ENCODE peak calls at places on chromosomes 16 and 17, in four cellular contexts. L, K, M and N are unnamed samples.
A peak's percentile ranks its signal among the peaks of the same experiment; 100 is the strongest.

GRCh38 chr17:64230551-64231408 is 32.3 kb downstream of the TEX2 start:
- DNase-seq in M (peak; percentile 97), L (no peak), K (no peak), N (no peak)

GRCh38 chr17:29930399-29931010 is 477 bp upstream of the SSH2 start:
- DNase-seq in M (no peak), L (peak; percentile 79), K (no peak), N (no peak)

GRCh38 chr17:79832211-79833109 is 6.8 kb downstream of the CBX4 start:
- DNase-seq in M (no peak), K (peak; percentile 80), L (peak; percentile 80), N (no peak)

GRCh38 chr17:1036171-1036844 is 39.4 kb downstream of the TIMM22 start:
- DNase-seq in K (no peak), M (no peak), L (no peak), N (no peak)

GRCh38 chr17:55745258-55745657 is 5.6 kb upstream of the PCTP start:
- DNase-seq in L (no peak), K (no peak), M (no peak), N (no peak)

GRCh38 chr17:79915850-79916430 is 76.7 kb upstream of the CBX4 start:
- DNase-seq in L (peak; percentile 63), M (peak; percentile 55), K (no peak), N (no peak)

GRCh38 chr17:27793168-27793905 is 7.0 kb downstream of the NOS2 start:
- DNase-seq in M (peak; percentile 19), K (no peak), L (peak; percentile 80), N (no peak)

GRCh38 chr17:35953720-35954119 is 10.2 kb upstream of the LYZL6 start:
- DNase-seq in K (no peak), L (peak; percentile 24), M (no peak), N (no peak)

GRCh38 chr17:44828919-44829557 is 1.0 kb downstream of the GJC1 start:
- DNase-seq in L (no peak), M (no peak), K (no peak), N (no peak)

GRCh38 chr16:90019543-90020259 is 445 bp upstream of the DBNDD1 start:
- DNase-seq in L (peak; percentile 85), K (no peak), M (peak; percentile 80), N (peak; percentile 42)

GRCh38 chr16:85029413-85029794 is 1.8 kb downstream of the KIAA0513 start:
- DNase-seq in L (no peak), K (no peak), M (peak; percentile 86), N (peak; percentile 22)

GRCh38 chr17:5816491-5816890 is 232.2 kb upstream of the NLRP1 start:
- DNase-seq in L (no peak), M (no peak), K (no peak), N (no peak)

DNA sequence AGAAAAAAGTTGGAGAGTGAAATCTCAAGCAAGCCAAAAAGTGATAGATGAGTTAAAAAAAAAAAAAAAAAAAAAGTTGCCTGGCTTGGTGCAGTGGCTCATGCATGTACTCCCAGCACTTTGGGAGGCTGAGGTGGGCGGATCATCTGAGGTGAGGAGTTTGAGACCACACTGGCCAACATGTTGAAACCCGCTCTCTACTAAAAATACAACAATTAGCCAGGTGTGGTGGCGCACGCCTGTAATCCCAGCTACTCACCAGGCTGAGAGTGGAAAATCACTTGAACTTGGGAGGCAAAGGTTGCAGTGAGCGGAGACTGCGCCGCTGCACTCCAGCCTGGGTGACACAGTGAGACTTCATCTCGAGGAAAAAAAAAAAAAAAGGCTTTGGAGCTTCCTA is 668.8 kb downstream of the WWOX start:
- DNase-seq in M (no peak), L (no peak), K (no peak), N (no peak)
- H3K9me3 ChIP-seq in M (no peaks in the 10 kb centered on the region), L (no peaks in the 10 kb centered on the region), K (no peaks in the 10 kb centered on the region), N (no peaks in the 10 kb centered on the region)

GRCh38 chr17:19626079-19626478 is 22.5 kb upstream of the ALDH3A2 start:
- DNase-seq in K (no peak), M (no peak), L (no peak), N (no peak)

GRCh38 chr17:19619705-19620325 is 28.7 kb upstream of the ALDH3A2 start:
- DNase-seq in L (no peak), M (no peak), K (no peak), N (no peak)

GRCh38 chr17:19618015-19618414 is 30.5 kb upstream of the ALDH3A2 start:
- DNase-seq in M (no peak), K (no peak), L (no peak), N (no peak)

DNA sequence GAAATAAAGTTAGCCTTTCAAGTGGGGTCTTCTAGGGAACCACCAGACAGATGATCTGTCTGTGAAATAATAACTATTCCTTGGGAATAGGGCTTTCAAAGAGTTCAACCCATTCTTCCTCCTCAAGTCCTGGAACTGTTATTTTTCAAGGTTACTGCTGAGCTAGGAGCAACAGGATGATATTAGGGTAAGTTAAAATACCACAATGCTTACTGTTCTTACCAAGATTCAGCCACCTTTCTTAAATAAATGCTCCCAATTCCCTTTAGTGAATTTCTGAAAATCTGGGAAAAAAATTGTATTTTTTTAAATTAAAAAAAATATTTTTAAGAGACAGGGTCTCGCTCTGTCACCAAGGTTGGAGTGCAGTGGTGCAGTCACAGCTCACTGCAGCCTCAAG is 26.9 kb upstream of the ALDH3A2 start:
- DNase-seq in L (no peak), K (no peak), M (no peak), N (no peak)
- H3K9me3 ChIP-seq in L (peaks cover 9% of the 10 kb centered on the region), K (peaks cover 19% of the 10 kb centered on the region), M (no peaks in the 10 kb centered on the region), N (peaks cover 4% of the 10 kb centered on the region)

GRCh38 chr17:74682028-74682427 is 30.7 kb downstream of the CD300LF start:
- DNase-seq in L (no peak), M (no peak), K (no peak), N (no peak)

GRCh38 chr17:74691151-74691550 is 21.6 kb downstream of the CD300LF start:
- DNase-seq in M (no peak), L (no peak), K (no peak), N (no peak)

GRCh38 chr17:74690409-74690825 is 22.3 kb downstream of the CD300LF start:
- DNase-seq in M (no peak), K (no peak), L (no peak), N (no peak)

GRCh38 chr17:74682442-74683190 is 30.1 kb downstream of the CD300LF start:
- DNase-seq in L (no peak), M (no peak), K (peak; percentile 8), N (no peak)

GRCh38 chr17:74686761-74687160 is 26.0 kb downstream of the CD300LF start:
- DNase-seq in M (no peak), K (no peak), L (no peak), N (no peak)
- H3K9me3 ChIP-seq in M (no peaks in the 10 kb centered on the region), K (no peaks in the 10 kb centered on the region), L (no peaks in the 10 kb centered on the region), N (no peaks in the 10 kb centered on the region)

GRCh38 chr16:2278956-2279800 is 11.3 kb upstream of the RNPS1 start:
- DNase-seq in L (no peak), M (no peak), K (no peak), N (no peak)
- H3K9me3 ChIP-seq in L (no peaks in the 10 kb centered on the region), M (no peaks in the 10 kb centered on the region), K (no peaks in the 10 kb centered on the region), N (no peaks in the 10 kb centered on the region)

GRCh38 chr16:3220839-3221238 is 14.1 kb downstream of the ZNF200 start:
- DNase-seq in K (no peak), L (no peak), M (no peak), N (no peak)
- H3K9me3 ChIP-seq in K (peaks cover 38% of the 10 kb centered on the region), L (peaks cover 24% of the 10 kb centered on the region), M (peaks cover 19% of the 10 kb centered on the region), N (peaks cover 27% of the 10 kb centered on the region)

GRCh38 chr16:35711435-35711834 is 2252.0 kb downstream of the TP53TG3F start:
- DNase-seq in K (no peak), L (no peak), M (no peak), N (no peak)
- H3K9me3 ChIP-seq in K (no peaks in the 10 kb centered on the region), L (peaks cover 42% of the 10 kb centered on the region), M (no peaks in the 10 kb centered on the region), N (no peaks in the 10 kb centered on the region)

GRCh38 chr16:34078697-34079096 is 619.3 kb downstream of the TP53TG3F start:
- DNase-seq in M (no peak), K (no peak), L (no peak), N (no peak)
- H3K9me3 ChIP-seq in M (peaks cover 8% of the 10 kb centered on the region), K (peaks cover 50% of the 10 kb centered on the region), L (peaks cover 59% of the 10 kb centered on the region), N (peaks cover 5% of the 10 kb centered on the region)

GRCh38 chr17:11490171-11490760 is 108.0 kb upstream of the DNAH9 start:
- DNase-seq in M (no peak), L (peak; percentile 67), K (no peak), N (no peak)

GRCh38 chr17:11488407-11488806 is 109.9 kb upstream of the DNAH9 start:
- DNase-seq in K (no peak), L (no peak), M (no peak), N (no peak)

GRCh38 chr17:11495616-11496015 is 102.7 kb upstream of the DNAH9 start:
- DNase-seq in K (no peak), M (no peak), L (no peak), N (no peak)

GRCh38 chr17:11492511-11492910 is 105.8 kb upstream of the DNAH9 start:
- DNase-seq in M (no peak), K (no peak), L (no peak), N (no peak)

GRCh38 chr17:11493947-11494346 is 104.3 kb upstream of the DNAH9 start:
- DNase-seq in M (no peak), K (no peak), L (peak; percentile 62), N (no peak)
- H3K9me3 ChIP-seq in M (no peaks in the 10 kb centered on the region), K (no peaks in the 10 kb centered on the region), L (no peaks in the 10 kb centered on the region), N (no peaks in the 10 kb centered on the region)

GRCh38 chr16:35751191-35751941 is 2292.0 kb downstream of the TP53TG3F start:
- DNase-seq in K (no peak), L (no peak), M (no peak), N (no peak)
- H3K9me3 ChIP-seq in K (no peaks in the 10 kb centered on the region), L (no peaks in the 10 kb centered on the region), M (no peaks in the 10 kb centered on the region), N (no peaks in the 10 kb centered on the region)

GRCh38 chr16:88284101-88284500 is 98.7 kb upstream of the ZNF469 start:
- DNase-seq in L (no peak), K (no peak), M (no peak), N (no peak)
- H3K9me3 ChIP-seq in L (peaks cover 4% of the 10 kb centered on the region), K (peaks cover 4% of the 10 kb centered on the region), M (no peaks in the 10 kb centered on the region), N (no peaks in the 10 kb centered on the region)